ENCODE peak calls at places on chromosomes 5 and 9, in six cellular contexts. K, A, F, I, S and C are unnamed samples.

GRCh38 chr9:115671236-115671770 is 482.3 kb upstream of the PAPPA start:
- DNase-seq in K (no peak), A (no peak), F (no peak), I (no peak), S (no peak), C (no peak)

GRCh38 chr9:68416891-68417570 is 60.6 kb downstream of the PGM5 start:
- DNase-seq in K (no peak), A (no peak), F (no peak), I (no peak), S (no peak), C (no peak)

GRCh38 chr9:79473704-79474103 is 98.1 kb upstream of the TLE4 start:
- DNase-seq in K (no peak), A (no peak), F (no peak), I (no peak), S (no peak), C (no peak)

GRCh38 chr9:6758418-6759113 is 793 bp downstream of the KDM4C start:
- DNase-seq in K (peak; percentile 6), A (peak; percentile 76), F (peak; percentile 80), I (peak; percentile 52), S (peak; percentile 39), C (peak; percentile 83)

GRCh38 chr9:21160178-21160577 is 6.3 kb downstream of the IFNA21 start:
- DNase-seq in K (no peak), A (no peak), F (no peak), I (no peak), S (no peak), C (no peak)

GRCh38 chr9:114177423-114178064 is 22.2 kb downstream of the COL27A1 start:
- DNase-seq in K (no peak), A (no peak), F (no peak), I (no peak), S (no peak), C (no peak)

GRCh38 chr5:54590824-54591223 is 73.3 kb downstream of the SNX18 start:
- DNase-seq in K (no peak), A (no peak), F (no peak), I (no peak), S (no peak), C (no peak)

GRCh38 chr9:26673276-26673675 is 219.3 kb downstream of the CAAP1 start:
- DNase-seq in K (no peak), A (no peak), F (no peak), I (no peak), S (no peak), C (no peak)

GRCh38 chr9:77678136-77678535 is 30.0 kb upstream of the GNA14 start:
- DNase-seq in K (no peak), A (no peak), F (peak; percentile 69), I (no peak), S (no peak), C (no peak)

GRCh38 chr5:57863661-57864060 is 381.1 kb upstream of the ACTBL2 start:
- DNase-seq in K (no peak), A (no peak), F (no peak), I (no peak), S (no peak), C (no peak)

GRCh38 chr5:147610798-147611197 is 100.9 kb upstream of the DPYSL3 start:
- DNase-seq in K (no peak), A (no peak), F (no peak), I (no peak), S (no peak), C (no peak)

GRCh38 chr5:69372394-69372793 is 2.8 kb downstream of the RAD17 start:
- DNase-seq in K (no peak), A (no peak), F (no peak), I (no peak), S (no peak), C (no peak)
- H3K4me3 ChIP-seq in K (no peak overlapping the region), A (no peak overlapping the region), F (no peak overlapping the region), I (no peak overlapping the region), S (no peak overlapping the region), C (no peak overlapping the region)

DNA sequence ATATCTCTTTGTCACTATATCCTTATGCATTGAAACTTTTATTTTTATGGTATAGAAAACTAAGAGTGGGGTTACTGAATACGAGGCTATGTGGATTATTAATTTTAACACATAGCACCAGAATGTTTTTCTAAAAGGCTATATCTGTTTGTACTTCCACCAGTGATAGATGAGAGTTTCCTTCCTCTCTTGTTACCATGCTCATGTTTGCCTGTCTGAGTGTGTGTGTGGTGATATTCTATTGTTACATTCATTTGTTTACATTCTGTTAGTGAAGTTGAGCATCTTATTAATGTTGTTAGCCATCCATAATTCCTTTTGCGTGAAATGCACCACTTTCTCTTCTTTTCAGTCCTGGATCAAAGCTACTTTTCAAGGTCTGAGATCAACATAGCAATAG is 54.1 kb upstream of the ALDH1A1 start:
- DNase-seq in K (no peak), A (no peak), F (no peak), I (no peak), S (no peak), C (no peak)
- H3K27ac ChIP-seq in K (no peak overlapping the region), A (no peak overlapping the region), F (no peak overlapping the region), I (no peak overlapping the region), S (no peak overlapping the region), C (no peak overlapping the region)

GRCh38 chr5:65722575-65723424 is 795 bp downstream of the NLN start:
- DNase-seq in K (no peak), A (no peak), F (no peak), I (no peak), S (no peak), C (no peak)

GRCh38 chr5:65721775-65722574 is at the start of the genes NLN and SGTB:
- DNase-seq in K (no peak), A (peak; percentile 93), F (peak; percentile 90), I (peak; percentile 86), S (peak; percentile 89), C (peak; percentile 87)

GRCh38 chr5:65718576-65719310 is 3.2 kb downstream of the SGTB start:
- DNase-seq in K (no peak), A (no peak), F (no peak), I (no peak), S (no peak), C (no peak)

DNA sequence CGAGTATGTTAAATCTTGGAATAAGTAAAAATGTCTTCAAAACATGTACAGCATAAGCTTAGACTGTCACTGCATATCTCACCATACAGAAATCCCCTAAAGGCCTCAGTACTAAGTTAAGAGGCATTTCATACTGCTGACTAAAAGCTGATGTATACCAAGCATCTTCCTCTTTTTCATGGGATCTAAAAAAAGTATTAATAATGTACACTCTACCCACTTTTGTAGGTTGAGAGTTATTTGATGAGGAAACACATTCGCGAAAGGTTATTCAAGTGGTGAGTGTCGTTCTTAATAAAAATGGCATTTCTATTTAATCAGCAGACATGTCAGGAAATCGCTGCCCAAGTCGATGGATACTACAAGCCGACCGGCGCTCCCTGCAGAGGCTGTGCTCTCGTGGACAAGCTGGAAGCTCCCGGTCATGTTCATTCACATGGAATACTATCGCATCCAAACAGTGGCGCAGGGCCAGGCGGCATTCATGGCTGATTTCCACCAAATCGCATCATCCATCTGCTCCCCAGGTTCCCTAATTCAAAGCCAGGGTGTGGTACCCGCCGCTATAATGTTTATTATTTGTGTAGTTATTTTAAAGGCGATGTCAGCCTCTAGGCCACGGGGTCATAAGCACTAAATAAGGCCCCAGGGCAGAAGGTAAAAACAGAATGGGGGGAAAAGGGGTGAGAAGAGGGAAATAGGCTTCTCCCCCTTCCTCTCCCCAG is 697 bp downstream of the SGTB start:
- DNase-seq in K (peak; percentile 51), A (peak; percentile 69), F (peak; percentile 83), I (peak; percentile 11), S (peak; percentile 69), C (peak; percentile 80)
- TF ChIP-seq CTCF in K (no peak), A (no peak), F (no peak), I (no peak), S (no peak), C (no peak)

GRCh38 chr5:168117469-168117868 is 174.0 kb upstream of the WWC1 start:
- DNase-seq in K (no peak), A (no peak), F (no peak), I (no peak), S (no peak), C (no peak)
- H3K4me3 ChIP-seq in K (peak overlapping the region; percentile 4), A (no peak overlapping the region), F (no peak overlapping the region), I (no peak overlapping the region), S (no peak overlapping the region), C (no peak overlapping the region)

GRCh38 chr5:14443665-14444064 is 137.9 kb upstream of the OTULINL start:
- DNase-seq in K (no peak), A (no peak), F (no peak), I (no peak), S (no peak), C (no peak)
- H3K27ac ChIP-seq in K (no peak overlapping the region), A (no peak overlapping the region), F (peak overlapping the region; percentile 45), I (no peak overlapping the region), S (peak overlapping the region; percentile 46), C (no peak overlapping the region)

DNA sequence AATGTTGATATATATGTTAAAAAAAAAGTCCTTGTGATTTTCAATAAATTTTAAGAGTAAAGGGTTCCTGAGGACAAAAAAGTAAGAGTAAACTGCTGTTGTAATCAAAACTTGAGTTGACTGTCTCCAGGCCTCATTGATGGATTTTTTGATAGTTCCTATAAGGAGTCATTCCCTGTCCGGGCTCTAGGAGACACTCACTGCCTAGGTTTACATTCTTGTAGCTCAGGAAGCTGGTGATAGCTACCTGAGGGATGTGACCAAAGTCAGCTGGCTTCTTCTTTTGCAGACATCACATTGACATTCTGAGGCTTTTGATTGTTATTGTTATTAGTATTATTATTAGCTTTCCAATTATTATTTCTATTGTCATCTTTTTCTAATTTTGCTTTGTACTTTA is 116.5 kb upstream of the FBXL7 start:
- DNase-seq in K (no peak), A (no peak), F (no peak), I (no peak), S (no peak), C (no peak)
- TF ChIP-seq CTCF in K (peak; percentile 68), A (peak; percentile 33), F (peak; percentile 24), I (no peak), S (peak; percentile 54), C (no peak)

GRCh38 chr9:100578610-100579009 is 731 bp downstream of the CAVIN4 start:
- DNase-seq in K (no peak), A (no peak), F (no peak), I (no peak), S (no peak), C (no peak)
- H3K4me3 ChIP-seq in K (no peak overlapping the region), A (no peak overlapping the region), F (no peak overlapping the region), I (no peak overlapping the region), S (peak overlapping the region; percentile 67), C (no peak overlapping the region)

DNA sequence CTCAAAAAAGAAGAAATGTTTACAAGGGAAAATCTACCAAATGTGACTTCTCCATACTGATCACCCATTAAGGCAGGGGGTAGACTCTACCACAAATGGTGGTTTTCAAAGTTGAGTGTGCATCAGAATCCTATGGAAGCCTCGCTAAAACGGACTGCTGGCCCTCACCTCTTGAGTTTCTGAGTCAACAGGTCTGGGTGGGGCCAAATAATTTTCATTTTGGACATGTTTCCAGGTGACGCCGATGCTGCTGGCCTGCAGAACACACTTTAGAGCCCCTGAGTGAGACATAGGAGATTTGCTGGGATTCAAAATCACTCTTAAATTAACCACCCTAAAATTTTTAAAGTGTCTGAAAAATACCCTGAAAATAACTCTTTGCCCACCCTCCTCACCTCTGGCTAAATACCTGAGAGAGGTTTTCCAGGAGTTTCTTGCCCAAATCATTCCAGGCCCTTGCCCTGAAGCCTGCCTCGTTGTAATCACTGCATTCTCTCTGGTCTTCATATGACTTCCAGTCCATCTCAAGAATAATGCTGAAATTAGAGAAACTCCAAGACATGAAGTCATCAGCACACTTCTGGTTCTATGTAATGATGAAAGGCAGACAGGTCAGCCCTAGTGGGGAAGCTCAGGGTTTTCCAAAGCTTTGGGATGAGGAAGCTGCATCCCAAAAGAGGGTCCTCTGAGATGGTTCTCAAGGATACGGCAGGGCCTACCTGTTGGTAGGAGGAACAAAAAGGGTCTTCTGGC is 18.2 kb downstream of the C9orf152 start:
- DNase-seq in K (no peak), A (no peak), F (no peak), I (no peak), S (no peak), C (no peak)
- H3K27ac ChIP-seq in K (no peak overlapping the region), A (peak overlapping the region; percentile 82), F (peak overlapping the region; percentile 79), I (no peak overlapping the region), S (peak overlapping the region; percentile 53), C (no peak overlapping the region)